ENCODE peak calls at places on chromosomes 4 and X, in seven cellular contexts. N is testis, P is transverse colon, O is tibial nerve, Q is A549, D is ovary, Y is HCT116. F is an unnamed sample.

GRCh38 chr4:10629394-10629793 is 55.2 kb downstream of the CLNK start:
- DNase-seq in N (no peak), P (no peak), O (no peak), Q (no peak), D (no peak), Y (no peak), F (no peak)

GRCh38 chr4:5571646-5572045 is 136.7 kb downstream of the EVC2 start:
- DNase-seq in N (no peak), P (no peak), O (no peak), Q (no peak), D (no peak), Y (no peak), F (no peak)

GRCh38 chrX:107374116-107374515 is 75.3 kb upstream of the FRMPD3 start:
- DNase-seq in N (no peak), P (no peak), O (no peak), Q (no peak), D (no peak), Y (no peak), F (no peak)

GRCh38 chr4:44056721-44057151 is 391.9 kb downstream of the KCTD8 start:
- DNase-seq in N (no peak), P (no peak), O (no peak), Q (no peak), D (no peak), Y (no peak), F (no peak)

GRCh38 chr4:128917781-128918180 is 108.3 kb downstream of the JADE1 start:
- DNase-seq in N (no peak), P (no peak), O (no peak), Q (no peak), D (no peak), Y (no peak), F (no peak)

GRCh38 chr4:71732706-71733105 is 51.2 kb downstream of the GC start:
- DNase-seq in N (no peak), P (no peak), O (no peak), Q (peak; percentile 31), D (no peak), Y (no peak), F (no peak)

GRCh38 chrX:148784859-148785655 is 284.6 kb downstream of the AFF2 start:
- DNase-seq in N (no peak), P (no peak), O (no peak), Q (no peak), D (no peak), Y (no peak), F (no peak)

GRCh38 chr4:145618210-145618911 is 824 bp upstream of the MMAA start:
- DNase-seq in N (no peak), P (peak; percentile 22), O (peak; percentile 9), Q (peak; percentile 9), D (peak; percentile 29), Y (no peak), F (peak; percentile 79)

GRCh38 chr4:108959497-108959896 is 196.6 kb upstream of the ETNPPL start:
- DNase-seq in N (no peak), P (no peak), O (no peak), Q (no peak), D (no peak), Y (no peak), F (no peak)

GRCh38 chr4:74117024-74117534 is 18.1 kb upstream of the CXCL2 start:
- DNase-seq in N (no peak), P (peak; percentile 49), O (peak; percentile 68), Q (peak; percentile 93), D (peak; percentile 18), Y (peak; percentile 73), F (no peak)

GRCh38 chrX:49039598-49040375 is 3.4 kb downstream of the TFE3 start:
- DNase-seq in N (peak; percentile 69), P (peak; percentile 66), O (peak; percentile 69), Q (peak; percentile 96), D (peak; percentile 85), Y (peak; percentile 75), F (peak; percentile 86)

GRCh38 chr4:46549125-46549524 is 159.2 kb upstream of the GABRA2 start:
- DNase-seq in N (no peak), P (no peak), O (no peak), Q (no peak), D (no peak), Y (no peak), F (no peak)

GRCh38 chrX:42602566-42602965 is 175.4 kb downstream of the PPP1R2C start:
- DNase-seq in N (no peak), P (no peak), O (no peak), Q (no peak), D (no peak), Y (no peak), F (no peak)

GRCh38 chr4:81442479-81443085 is 29.1 kb downstream of the RASGEF1B start:
- DNase-seq in N (no peak), P (no peak), O (no peak), Q (no peak), D (no peak), Y (no peak), F (no peak)

GRCh38 chrX:81377329-81377728 is 175.4 kb downstream of the SH3BGRL start:
- DNase-seq in N (no peak), P (no peak), O (peak; percentile 5), Q (peak; percentile 26), D (no peak), Y (no peak), F (no peak)

GRCh38 chrX:9703406-9703805 is 62.2 kb downstream of the GPR143 start:
- DNase-seq in N (no peak), P (no peak), O (no peak), Q (no peak), D (no peak), Y (no peak), F (no peak)

DNA sequence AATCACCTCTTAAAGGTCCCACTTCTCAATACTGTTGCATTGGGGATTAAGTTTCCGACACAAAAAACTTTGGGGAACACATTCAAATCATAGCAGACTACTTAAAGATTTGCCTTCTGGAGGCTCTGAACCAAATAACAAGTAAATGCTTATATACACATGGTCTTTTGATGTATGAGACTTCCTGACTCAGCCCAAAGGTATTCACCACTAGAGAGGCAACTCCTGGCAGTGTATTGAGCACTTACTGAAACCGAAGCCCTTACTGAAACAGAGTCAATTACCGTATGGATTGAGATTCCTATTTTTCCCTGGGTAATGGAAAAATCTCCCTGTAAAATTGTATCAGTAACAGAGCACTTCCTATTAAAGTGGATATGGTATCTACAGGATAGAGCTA is 45.4 kb downstream of the ZCCHC13 start:
- DNase-seq in N (no peak), P (no peak), O (no peak), Q (no peak), D (no peak), Y (peak; percentile 6), F (no peak)
- TF ChIP-seq POLR2A in N (no peak), P (no peak), O (no peak), Q (no peak), D (no peak), Y (no peak), F (no peak)

DNA sequence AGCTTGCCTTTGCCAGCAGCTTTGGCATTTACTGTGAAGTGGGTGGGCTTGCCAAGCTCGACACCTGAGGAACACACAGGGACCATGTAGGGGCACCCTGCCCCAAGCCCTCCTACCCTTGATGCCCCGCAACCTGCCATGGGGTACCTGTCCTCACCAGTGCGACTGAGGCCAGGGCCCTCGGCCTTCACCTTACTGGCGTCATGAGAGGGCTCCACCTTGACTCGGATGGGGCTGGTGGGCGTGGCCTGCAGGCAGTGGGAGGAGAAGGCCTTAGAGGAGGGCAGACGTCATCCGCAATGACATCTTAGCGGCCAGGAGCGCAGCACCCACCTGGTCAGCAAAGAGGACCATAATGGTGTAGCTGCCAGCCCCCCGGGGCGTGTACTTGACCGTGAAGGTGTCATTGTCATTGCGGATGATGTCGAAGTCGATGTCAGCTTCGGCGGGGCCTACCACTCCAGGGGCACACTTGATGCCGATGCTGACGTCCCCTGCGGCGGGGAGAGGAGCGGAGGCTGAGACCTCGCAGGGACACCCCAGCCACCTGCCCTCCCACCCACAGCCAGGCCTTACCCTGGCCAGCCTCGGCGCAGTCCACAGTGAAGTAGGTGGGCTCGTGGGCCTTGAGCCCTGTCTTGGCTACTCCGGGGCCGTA is 12.2 kb downstream of the FLNA start:
- DNase-seq in N (no peak), P (no peak), O (no peak), Q (no peak), D (no peak), Y (no peak), F (no peak)
- H3K27ac ChIP-seq in N (no peak overlapping the region), P (peak overlapping the region; percentile 95), O (no peak overlapping the region), Q (no peak overlapping the region), D (no peak overlapping the region), Y (no peak overlapping the region), F (no peak overlapping the region)

GRCh38 chr4:1015746-1016145 is 4.3 kb downstream of the FGFRL1 start:
- DNase-seq in N (no peak), P (no peak), O (no peak), Q (no peak), D (no peak), Y (no peak), F (no peak)
- H3K4me1 ChIP-seq in N (peaks cover 3% of the 10 kb centered on the region), P (peaks cover 10% of the 10 kb centered on the region), O (peaks cover 35% of the 10 kb centered on the region), Q (peaks cover 3% of the 10 kb centered on the region), D (peaks cover 27% of the 10 kb centered on the region), Y (peaks cover 13% of the 10 kb centered on the region), F (peaks cover 41% of the 10 kb centered on the region)

DNA sequence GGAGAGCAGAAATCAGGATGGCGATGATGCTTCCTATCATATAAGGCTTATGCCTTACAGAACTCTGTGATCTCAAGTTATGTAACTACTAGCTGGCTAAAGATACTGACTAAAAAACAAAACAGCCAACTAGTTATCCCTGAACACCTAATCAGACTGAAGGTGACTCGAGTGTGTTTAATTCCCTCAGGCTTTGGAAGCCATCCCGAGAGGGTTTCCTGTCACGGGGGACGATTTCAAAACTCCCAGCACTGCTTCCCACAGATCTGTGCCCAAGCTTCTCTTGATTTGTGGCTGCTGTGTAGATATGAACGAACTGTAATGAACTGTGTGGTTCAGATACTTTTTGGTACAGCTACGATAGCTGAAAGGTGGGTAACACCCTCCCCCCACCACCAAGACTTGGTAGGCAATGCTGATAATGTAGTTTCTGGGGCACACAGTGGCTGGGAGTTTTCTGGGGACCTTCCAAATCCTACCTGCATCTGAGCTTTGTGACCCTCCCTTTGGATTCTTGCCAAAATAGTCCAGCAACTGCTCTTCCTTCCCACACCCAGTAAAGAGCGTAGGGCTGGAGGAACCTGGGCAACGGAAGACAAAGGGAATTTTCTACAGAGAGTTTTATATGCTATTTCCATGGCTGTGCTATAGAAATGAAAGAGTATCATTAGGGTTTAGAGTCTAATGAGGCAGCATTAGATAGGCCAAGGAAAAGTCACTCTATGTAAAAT is 148.8 kb downstream of the MGST2 start:
- DNase-seq in N (peak; percentile 26), P (no peak), O (no peak), Q (no peak), D (peak; percentile 44), Y (no peak), F (no peak)
- TF ChIP-seq POLR2A in N (no peak), P (no peak), O (no peak), Q (no peak), D (no peak), Y (no peak), F (no peak)

DNA sequence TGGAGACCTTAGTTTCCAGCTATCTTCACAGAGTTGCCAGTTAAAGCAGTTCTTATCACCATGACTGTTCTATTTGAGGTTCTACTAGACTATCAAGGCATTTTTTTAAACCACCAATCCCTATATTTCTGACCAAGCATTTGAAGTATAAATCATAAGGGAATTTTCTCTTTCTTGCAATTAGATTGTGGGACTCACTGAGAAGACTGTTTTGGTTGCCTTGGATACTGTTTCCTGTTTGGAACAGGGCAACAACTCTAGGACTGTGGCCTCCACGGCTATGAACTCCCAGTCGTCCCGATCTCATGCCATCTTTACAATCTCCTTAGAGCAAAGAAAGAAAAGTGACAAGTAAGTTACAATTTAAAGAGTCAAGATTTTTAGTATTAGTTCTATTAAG is 11.8 kb downstream of the KIF4A start:
- DNase-seq in N (no peak), P (no peak), O (no peak), Q (no peak), D (no peak), Y (no peak), F (no peak)
- H3K27ac ChIP-seq in N (no peak overlapping the region), P (no peak overlapping the region), O (no peak overlapping the region), Q (no peak overlapping the region), D (no peak overlapping the region), Y (no peak overlapping the region), F (no peak overlapping the region)